ENCODE peak calls at places on chromosomes 12 and 14, in six cellular contexts. One of them, this sample, is unnamed.

GRCh38 chr14:74064883-74065282 is 19.4 kb downstream of the ALDH6A1 start:
- DNase-seq in stomach: no peak
- DNase-seq in HCT116: no peak
- DNase-seq in A549: no peak
- DNase-seq in upper lobe of left lung: no peak
- DNase-seq in adrenal gland: no peak
- DNase-seq in this sample: peak; percentile 21

GRCh38 chr12:93245543-93245942 is 132.2 kb upstream of the NUDT4 start:
- DNase-seq in adrenal gland: no peak
- DNase-seq in A549: no peak
- DNase-seq in stomach: no peak
- DNase-seq in HCT116: no peak
- DNase-seq in upper lobe of left lung: peak; percentile 17
- DNase-seq in this sample: no peak

GRCh38 chr12:53064613-53065415 is 14.4 kb downstream of the SPRYD3 start:
- DNase-seq in adrenal gland: peak; percentile 61
- DNase-seq in stomach: no peak
- DNase-seq in A549: no peak
- DNase-seq in HCT116: no peak
- DNase-seq in upper lobe of left lung: no peak
- DNase-seq in this sample: no peak

GRCh38 chr12:26847431-26847830 is 14.4 kb upstream of the ITPR2 start:
- DNase-seq in adrenal gland: no peak
- DNase-seq in HCT116: no peak
- DNase-seq in upper lobe of left lung: no peak
- DNase-seq in stomach: no peak
- DNase-seq in A549: no peak
- DNase-seq in this sample: no peak

GRCh38 chr14:99245541-99246511 is 26.2 kb downstream of the BCL11B start:
- DNase-seq in stomach: no peak
- DNase-seq in upper lobe of left lung: peak; percentile 82
- DNase-seq in HCT116: no peak
- DNase-seq in A549: no peak
- DNase-seq in adrenal gland: no peak
- DNase-seq in this sample: no peak

GRCh38 chr14:61891251-61891650 is 129.0 kb downstream of the SNAPC1 start:
- DNase-seq in adrenal gland: no peak
- DNase-seq in A549: no peak
- DNase-seq in stomach: no peak
- DNase-seq in upper lobe of left lung: no peak
- DNase-seq in HCT116: no peak
- DNase-seq in this sample: no peak

GRCh38 chr12:50689437-50689836 is 74.5 kb upstream of the ATF1 start:
- DNase-seq in adrenal gland: no peak
- DNase-seq in stomach: no peak
- DNase-seq in A549: no peak
- DNase-seq in upper lobe of left lung: no peak
- DNase-seq in HCT116: no peak
- DNase-seq in this sample: no peak

GRCh38 chr12:102234599-102234998 is 37.0 kb upstream of the PMCH start:
- DNase-seq in adrenal gland: no peak
- DNase-seq in HCT116: no peak
- DNase-seq in A549: no peak
- DNase-seq in stomach: no peak
- DNase-seq in upper lobe of left lung: no peak
- DNase-seq in this sample: no peak

GRCh38 chr14:37599527-37600368 is 4.3 kb downstream of the TTC6 start:
- DNase-seq in stomach: no peak
- DNase-seq in upper lobe of left lung: peak; percentile 84
- DNase-seq in HCT116: no peak
- DNase-seq in adrenal gland: no peak
- DNase-seq in A549: no peak
- DNase-seq in this sample: no peak

GRCh38 chr12:53244337-53244736 is 12.3 kb upstream of the RARG start:
- DNase-seq in adrenal gland: no peak
- DNase-seq in upper lobe of left lung: no peak
- DNase-seq in A549: no peak
- DNase-seq in HCT116: no peak
- DNase-seq in stomach: no peak
- DNase-seq in this sample: no peak

GRCh38 chr12:97639702-97640101 is 177.1 kb downstream of the RMST start:
- DNase-seq in adrenal gland: no peak
- DNase-seq in HCT116: no peak
- DNase-seq in A549: no peak
- DNase-seq in stomach: no peak
- DNase-seq in upper lobe of left lung: no peak
- DNase-seq in this sample: no peak

GRCh38 chr12:132600048-132601032 is 10.0 kb downstream of the LRCOL1 start:
- DNase-seq in HCT116: peak; percentile 23
- DNase-seq in stomach: peak; percentile 60
- DNase-seq in A549: peak; percentile 76
- DNase-seq in upper lobe of left lung: peak; percentile 85
- DNase-seq in adrenal gland: peak; percentile 74
- DNase-seq in this sample: peak; percentile 83

GRCh38 chr12:87728936-87729593 is 300.1 kb downstream of the C12orf50 start:
- DNase-seq in stomach: no peak
- DNase-seq in HCT116: no peak
- DNase-seq in upper lobe of left lung: no peak
- DNase-seq in adrenal gland: no peak
- DNase-seq in A549: no peak
- DNase-seq in this sample: no peak

DNA sequence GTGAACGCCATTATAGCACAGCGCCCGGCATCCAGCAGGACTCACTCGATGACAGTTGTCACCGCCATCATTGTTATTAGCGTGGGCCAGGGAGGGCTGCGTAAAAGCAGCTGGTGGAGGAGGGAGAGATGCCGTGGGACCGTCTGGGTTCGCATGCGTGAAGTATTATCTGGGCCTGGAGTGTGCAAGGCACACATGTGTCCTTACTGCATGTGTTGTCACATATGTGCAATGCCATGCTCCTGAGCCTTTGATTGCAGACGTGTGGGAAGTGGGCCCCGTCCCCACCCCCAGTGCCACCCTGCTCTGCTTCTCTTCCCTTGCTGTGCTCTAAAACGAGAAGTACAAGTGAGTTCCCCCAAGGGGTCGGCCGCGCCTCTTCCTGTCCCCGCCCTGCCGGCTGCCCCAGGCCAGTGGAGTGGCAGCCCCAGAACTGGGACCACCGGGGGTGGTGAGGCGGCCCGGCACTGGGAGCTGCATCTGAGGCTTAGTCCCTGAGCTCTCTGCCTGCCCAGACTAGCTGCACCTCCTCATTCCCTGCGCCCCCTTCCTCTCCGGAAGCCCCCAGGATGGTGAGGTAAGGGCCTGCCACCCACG is at the start of gene PTPN6:
- DNase-seq in upper lobe of left lung: peak; percentile 92
- DNase-seq in adrenal gland: peak; percentile 75
- DNase-seq in HCT116: no peak
- DNase-seq in A549: no peak
- DNase-seq in stomach: peak; percentile 58
- DNase-seq in this sample: peak; percentile 90
- TF ChIP-seq POLR2A in upper lobe of left lung: peak; percentile 45
- TF ChIP-seq POLR2A in adrenal gland: peak; percentile 20
- TF ChIP-seq POLR2A in HCT116: no peak
- TF ChIP-seq POLR2A in A549: no peak
- TF ChIP-seq POLR2A in stomach: no peak
- TF ChIP-seq POLR2A in this sample: peak; percentile 80

GRCh38 chr12:30795660-30796507 is 41.1 kb upstream of the CAPRIN2 start:
- DNase-seq in adrenal gland: peak; percentile 79
- DNase-seq in stomach: peak; percentile 37
- DNase-seq in HCT116: peak; percentile 64
- DNase-seq in A549: peak; percentile 77
- DNase-seq in upper lobe of left lung: peak; percentile 93
- DNase-seq in this sample: peak; percentile 93
- TF ChIP-seq POLR2A in adrenal gland: peak; percentile 48
- TF ChIP-seq POLR2A in stomach: no peak
- TF ChIP-seq POLR2A in HCT116: peak; percentile 43
- TF ChIP-seq POLR2A in A549: peak; percentile 55
- TF ChIP-seq POLR2A in upper lobe of left lung: no peak
- TF ChIP-seq POLR2A in this sample: peak; percentile 69

DNA sequence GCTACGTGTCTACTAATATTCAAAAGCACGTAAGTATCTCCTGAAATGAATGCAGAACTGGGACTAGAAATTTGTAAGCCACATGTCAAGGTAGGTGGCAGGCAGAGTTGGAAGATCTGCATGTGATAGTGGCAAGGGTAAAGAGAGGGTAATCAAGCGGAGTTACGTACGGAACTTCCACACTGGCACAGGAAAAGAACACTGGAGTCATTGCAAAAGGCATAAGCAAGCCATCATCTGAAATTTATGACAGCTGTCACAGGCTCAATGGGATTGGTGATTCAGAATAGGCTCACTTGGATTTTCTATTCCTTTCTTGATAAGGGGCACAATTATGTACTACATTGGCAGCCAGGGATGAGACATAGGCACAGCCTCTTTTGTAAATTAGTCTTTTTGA is 245.3 kb downstream of the PDZRN4 start:
- DNase-seq in HCT116: no peak
- DNase-seq in stomach: no peak
- DNase-seq in upper lobe of left lung: no peak
- DNase-seq in adrenal gland: no peak
- DNase-seq in A549: no peak
- DNase-seq in this sample: no peak
- TF ChIP-seq POLR2A in HCT116: no peak
- TF ChIP-seq POLR2A in stomach: no peak
- TF ChIP-seq POLR2A in upper lobe of left lung: no peak
- TF ChIP-seq POLR2A in adrenal gland: no peak
- TF ChIP-seq POLR2A in A549: no peak
- TF ChIP-seq POLR2A in this sample: no peak

DNA sequence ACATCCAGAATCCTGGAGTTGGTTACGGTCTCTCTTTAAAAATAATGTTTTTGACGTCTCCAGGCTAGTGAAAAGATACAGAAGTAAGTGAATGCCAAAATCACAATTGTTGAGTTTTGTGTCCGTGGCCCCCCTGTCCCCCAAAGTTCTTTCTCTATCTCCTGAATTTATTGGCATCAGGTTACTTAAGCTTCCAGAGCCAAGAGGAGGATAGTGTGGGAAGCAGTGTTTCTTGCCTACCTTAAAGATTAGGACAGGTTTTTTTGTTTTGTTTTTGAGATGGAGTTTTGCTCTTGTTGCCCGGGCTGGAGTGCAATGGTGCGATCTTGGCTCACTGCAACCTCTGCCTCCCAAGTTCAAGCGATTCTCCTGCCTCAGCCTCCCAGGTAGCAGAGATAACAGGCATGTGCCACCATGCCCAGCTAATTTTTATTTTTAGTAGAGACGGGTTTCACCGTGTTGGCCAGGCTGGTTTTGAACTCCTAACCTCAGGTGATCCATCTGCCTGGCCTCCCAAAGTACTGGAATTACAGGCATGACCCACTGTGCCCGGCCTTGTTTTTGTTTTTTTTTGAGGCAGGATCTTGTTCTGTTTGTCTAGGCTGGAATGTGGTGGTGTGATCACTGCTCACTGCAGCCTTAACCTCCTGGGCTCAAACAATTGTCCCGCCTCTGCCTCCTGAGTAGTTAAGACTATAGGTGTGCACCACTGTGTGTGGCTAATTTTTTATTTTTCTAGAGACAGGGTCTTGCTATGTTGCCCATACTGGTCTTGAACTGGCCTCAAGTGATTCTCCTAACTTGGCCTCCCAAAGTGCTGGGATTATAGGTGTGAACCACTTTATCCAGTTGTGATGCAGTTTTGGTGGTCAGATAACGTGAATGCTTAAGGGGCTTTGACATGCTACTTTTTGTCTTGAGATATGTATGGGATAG is 5.4 kb downstream of the SRSF5 start:
- DNase-seq in A549: no peak
- DNase-seq in HCT116: no peak
- DNase-seq in stomach: no peak
- DNase-seq in adrenal gland: peak; percentile 49
- DNase-seq in upper lobe of left lung: no peak
- DNase-seq in this sample: no peak
- TF ChIP-seq POLR2A in A549: no peak
- TF ChIP-seq POLR2A in HCT116: no peak
- TF ChIP-seq POLR2A in stomach: no peak
- TF ChIP-seq POLR2A in adrenal gland: no peak
- TF ChIP-seq POLR2A in upper lobe of left lung: no peak
- TF ChIP-seq POLR2A in this sample: no peak

GRCh38 chr12:96419576-96420254 is 19.5 kb upstream of the CDK17 start:
- DNase-seq in adrenal gland: no peak
- DNase-seq in A549: no peak
- DNase-seq in stomach: no peak
- DNase-seq in HCT116: no peak
- DNase-seq in upper lobe of left lung: no peak
- DNase-seq in this sample: no peak
- TF ChIP-seq POLR2A in adrenal gland: no peak
- TF ChIP-seq POLR2A in A549: no peak
- TF ChIP-seq POLR2A in stomach: no peak
- TF ChIP-seq POLR2A in HCT116: no peak
- TF ChIP-seq POLR2A in upper lobe of left lung: no peak
- TF ChIP-seq POLR2A in this sample: no peak

GRCh38 chr12:69345742-69346141 is 2.4 kb upstream of the LYZ start:
- DNase-seq in adrenal gland: no peak
- DNase-seq in stomach: no peak
- DNase-seq in HCT116: no peak
- DNase-seq in A549: no peak
- DNase-seq in upper lobe of left lung: no peak
- DNase-seq in this sample: no peak
- TF ChIP-seq POLR2A in adrenal gland: no peak
- TF ChIP-seq POLR2A in stomach: no peak
- TF ChIP-seq POLR2A in HCT116: no peak
- TF ChIP-seq POLR2A in A549: no peak
- TF ChIP-seq POLR2A in upper lobe of left lung: no peak
- TF ChIP-seq POLR2A in this sample: no peak

GRCh38 chr12:9732966-9733461 is at the start of gene CLECL1:
- DNase-seq in adrenal gland: no peak
- DNase-seq in A549: no peak
- DNase-seq in HCT116: no peak
- DNase-seq in upper lobe of left lung: no peak
- DNase-seq in stomach: no peak
- DNase-seq in this sample: peak; percentile 60
- TF ChIP-seq POLR2A in adrenal gland: no peak
- TF ChIP-seq POLR2A in A549: no peak
- TF ChIP-seq POLR2A in HCT116: no peak
- TF ChIP-seq POLR2A in upper lobe of left lung: no peak
- TF ChIP-seq POLR2A in stomach: no peak
- TF ChIP-seq POLR2A in this sample: peak; percentile 40

DNA sequence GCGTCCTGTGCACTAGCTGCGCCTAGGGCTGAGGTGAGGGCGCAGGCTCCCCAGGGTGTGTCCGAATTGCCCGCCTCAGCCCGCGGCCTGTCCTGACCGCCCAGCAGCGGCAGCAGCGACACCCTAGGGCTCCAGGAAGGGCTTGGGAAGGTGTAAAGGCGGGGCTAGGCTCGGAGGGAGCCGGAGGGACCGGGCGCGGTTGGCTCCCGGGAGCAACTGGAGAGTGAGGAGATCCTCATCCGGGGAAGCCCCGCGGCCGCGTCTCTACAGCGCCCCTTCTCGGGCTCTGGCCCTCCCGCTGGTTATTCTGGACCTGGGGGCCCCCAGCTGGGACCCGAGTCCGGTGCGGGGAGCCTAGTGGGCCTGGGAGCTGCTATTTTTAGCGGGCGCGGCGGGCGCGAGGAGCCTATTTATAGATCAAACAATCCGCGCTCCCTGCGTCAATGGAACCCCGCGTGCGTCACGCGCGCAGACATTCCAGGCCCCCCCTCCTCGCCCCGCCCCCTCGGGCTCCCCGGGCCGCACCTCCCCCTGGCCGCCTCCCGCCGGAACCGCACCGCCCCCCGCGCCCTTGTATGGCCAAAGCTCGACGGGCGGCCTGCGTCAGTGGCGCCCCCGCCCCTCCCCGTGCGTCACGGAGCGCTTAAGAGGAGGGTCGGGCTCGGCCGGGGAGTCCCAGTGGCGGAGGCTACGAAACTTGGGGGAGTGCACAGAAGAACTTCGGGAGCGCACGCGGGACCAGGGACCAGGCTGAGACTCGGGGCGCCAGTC is at the start of gene NR4A1:
- DNase-seq in HCT116: peak; percentile 87
- DNase-seq in A549: peak; percentile 95
- DNase-seq in upper lobe of left lung: peak; percentile 100
- DNase-seq in stomach: peak; percentile 99
- DNase-seq in adrenal gland: peak; percentile 99
- DNase-seq in this sample: peak; percentile 94
- TF ChIP-seq POLR2A in HCT116: peak; percentile 63
- TF ChIP-seq POLR2A in A549: peak; percentile 94
- TF ChIP-seq POLR2A in upper lobe of left lung: peak; percentile 95
- TF ChIP-seq POLR2A in stomach: no peak
- TF ChIP-seq POLR2A in adrenal gland: peak; percentile 96
- TF ChIP-seq POLR2A in this sample: peak; percentile 30

This sample was measured in NB4.